ENCODE peak calls at places on chromosomes 13 and 19, in ten cellular contexts. E is tibial nerve, J is suprapubic skin, C is stomach, N is A549, T is transverse colon, I is HepG2, B is esophagus muscularis mucosa, A is upper lobe of left lung, L is GM12878. H is an unnamed sample.

GRCh38 chr13:88729605-88730004 is 1058.4 kb downstream of the SLITRK5 start:
- DNase-seq in L (no peak), N (no peak), J (no peak), C (no peak), T (no peak), B (no peak), A (no peak), I (no peak), E (no peak), H (no peak)

GRCh38 chr19:15430526-15431120 is 11.8 kb upstream of the AKAP8L start:
- DNase-seq in T (no peak), I (no peak), L (no peak), N (no peak), A (no peak), C (no peak), J (no peak), E (no peak), B (no peak), H (no peak)

GRCh38 chr19:46537136-46538097 is 41.8 kb upstream of the PNMA8B start:
- DNase-seq in E (peak; percentile 72), B (no peak), C (peak; percentile 65), T (peak; percentile 70), I (no peak), A (no peak), L (no peak), N (peak; percentile 59), J (no peak), H (peak; percentile 75)

GRCh38 chr19:3285647-3286176 is 61.3 kb downstream of the CELF5 start:
- DNase-seq in N (peak; percentile 58), A (peak; percentile 89), I (peak; percentile 59), E (no peak), C (no peak), T (no peak), L (no peak), J (no peak), B (no peak), H (no peak)

GRCh38 chr13:48635478-48635877 is 18.3 kb upstream of the CYSLTR2 start:
- DNase-seq in A (no peak), L (no peak), T (no peak), N (no peak), B (no peak), C (no peak), E (no peak), J (no peak), I (no peak), H (no peak)

GRCh38 chr13:87398047-87398446 is 273.1 kb upstream of the SLITRK5 start:
- DNase-seq in I (no peak), A (no peak), J (no peak), L (no peak), B (no peak), T (no peak), E (no peak), N (no peak), C (no peak), H (no peak)

GRCh38 chr13:93951153-93951552 is 528.3 kb downstream of the DCT start:
- DNase-seq in E (no peak), L (no peak), C (no peak), A (no peak), I (no peak), B (no peak), N (no peak), T (no peak), J (no peak), H (no peak)

GRCh38 chr19:55646889-55647731 is 902 bp upstream of the CCDC106 start:
- DNase-seq in T (no peak), N (no peak), I (no peak), C (no peak), B (no peak), L (no peak), E (no peak), J (no peak), A (no peak), H (no peak)

GRCh38 chr13:47917022-47917574 is 84.0 kb downstream of the SUCLA2 start:
- DNase-seq in C (no peak), B (no peak), I (no peak), A (no peak), E (no peak), J (no peak), L (no peak), N (no peak), T (no peak), H (no peak)

GRCh38 chr13:61110804-61111203 is 304.8 kb downstream of the PCDH20 start:
- DNase-seq in C (no peak), N (no peak), E (no peak), T (no peak), J (no peak), I (no peak), L (no peak), B (no peak), A (no peak), H (no peak)

GRCh38 chr19:46602392-46603194 is 1.5 kb downstream of the CALM3 start:
- DNase-seq in J (peak; percentile 63), C (no peak), B (no peak), T (no peak), L (no peak), N (no peak), I (no peak), E (no peak), A (no peak), H (peak; percentile 62)

GRCh38 chr13:79869326-79869725 is 388.4 kb downstream of the NDFIP2 start:
- DNase-seq in A (no peak), E (no peak), L (no peak), N (no peak), C (no peak), J (no peak), T (no peak), I (peak; percentile 54), B (no peak), H (no peak)

GRCh38 chr13:26558912-26559485 is 1.5 kb downstream of the WASF3 start:
- DNase-seq in L (no peak), T (no peak), N (no peak), A (no peak), C (no peak), E (no peak), I (peak; percentile 88), B (no peak), J (no peak), H (no peak)

GRCh38 chr13:99909836-99910619 is 61.5 kb downstream of the ZIC5 start:
- DNase-seq in N (no peak), J (no peak), T (no peak), E (no peak), A (no peak), I (no peak), B (no peak), L (no peak), C (peak; percentile 59), H (no peak)

GRCh38 chr19:57632987-57633831 is at the start of gene ZNF211:
- DNase-seq in C (peak; percentile 92), E (peak; percentile 86), T (peak; percentile 93), A (peak; percentile 89), N (peak; percentile 94), B (peak; percentile 98), I (peak; percentile 92), J (peak; percentile 92), L (peak; percentile 82), H (peak; percentile 96)
- TF ChIP-seq EP300 in C (no peak), E (peak; percentile 25), T (no peak), A (no peak), N (no peak), B (no peak), I (no peak), J (no peak), L (no peak), H (no peak)

DNA sequence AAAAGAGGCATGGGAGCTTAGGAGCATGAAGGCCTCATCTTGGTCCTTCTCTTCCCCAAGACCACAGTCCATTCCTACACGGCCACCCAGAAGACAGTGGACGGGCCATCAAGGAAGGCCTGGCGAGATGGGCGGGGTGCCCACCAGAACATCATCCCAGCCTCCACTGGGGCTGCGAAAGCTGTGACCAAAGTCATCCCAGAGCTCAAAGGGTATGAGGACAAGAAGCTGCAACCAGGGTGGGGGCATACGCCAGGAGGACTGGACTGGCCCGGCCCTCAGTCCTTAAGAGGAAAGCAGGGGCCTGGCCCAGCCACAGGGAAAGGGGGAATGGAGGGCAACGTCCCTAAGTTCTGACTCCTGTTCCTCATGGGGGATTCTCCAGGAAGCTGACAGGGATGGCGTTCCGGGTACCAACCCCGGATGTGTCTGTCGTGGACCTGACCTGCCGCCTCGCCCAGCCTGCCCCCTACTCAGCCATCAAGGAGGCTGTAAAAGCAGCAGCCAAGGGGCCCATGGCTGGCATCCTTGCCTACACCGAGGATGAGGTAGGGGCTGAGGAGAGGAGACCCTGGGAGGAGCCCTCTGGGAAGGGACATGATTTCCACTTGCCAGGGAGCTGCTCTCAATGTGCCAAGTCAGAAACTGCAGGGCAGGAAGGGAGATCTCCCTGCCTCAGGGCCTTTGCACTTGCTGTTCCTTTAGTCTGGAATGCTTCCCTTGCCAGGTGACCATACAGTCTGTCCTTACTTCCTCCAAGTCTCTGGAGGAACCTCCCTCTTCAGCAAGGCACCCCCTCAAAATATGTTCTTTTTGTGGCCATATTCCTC is 1.9 kb upstream of the TMEM147 start:
- DNase-seq in E (no peak), A (no peak), N (no peak), C (no peak), L (no peak), B (no peak), I (no peak), J (no peak), T (no peak), H (no peak)
- H3K27ac ChIP-seq in E (no peak overlapping the region), A (no peak overlapping the region), N (no peak overlapping the region), C (no peak overlapping the region), L (no peak overlapping the region), B (no peak overlapping the region), I (no peak overlapping the region), J (no peak overlapping the region), T (no peak overlapping the region), H (no peak overlapping the region)

GRCh38 chr13:75635101-75635620 is 969 bp upstream of the LMO7 start:
- DNase-seq in A (no peak), N (no peak), C (no peak), T (no peak), B (no peak), J (no peak), I (peak; percentile 24), E (peak; percentile 5), L (no peak), H (no peak)

GRCh38 chr13:75639426-75639825 is 3.3 kb downstream of the LMO7 start:
- DNase-seq in L (peak; percentile 54), A (no peak), J (no peak), N (no peak), T (no peak), B (no peak), C (no peak), E (no peak), I (no peak), H (no peak)

GRCh38 chr13:75635621-75636338 is at the start of gene LMO7:
- DNase-seq in J (peak; percentile 70), A (peak; percentile 93), I (peak; percentile 48), T (peak; percentile 61), N (peak; percentile 23), C (peak; percentile 53), E (peak; percentile 6), B (no peak), L (no peak), H (peak; percentile 70)

GRCh38 chr13:75637101-75637774 is 1.1 kb downstream of the LMO7 start:
- DNase-seq in B (no peak), L (no peak), J (no peak), I (no peak), E (no peak), N (no peak), T (no peak), C (no peak), A (no peak), H (no peak)

GRCh38 chr13:75636339-75637095 is 387 bp downstream of the LMO7 start:
- DNase-seq in J (no peak), N (no peak), A (peak; percentile 85), E (peak; percentile 6), I (peak; percentile 18), L (no peak), B (no peak), T (peak; percentile 25), C (no peak), H (no peak)
- TF ChIP-seq POLR2A in J (no peak), N (no peak), A (peak; percentile 16), E (peak; percentile 37), I (peak; percentile 68), L (peak; percentile 77), B (no peak), T (no peak), C (no peak), H (no peak)

GRCh38 chr13:40023608-40024577 is 368.4 kb downstream of the COG6 start:
- DNase-seq in T (no peak), J (no peak), N (no peak), C (no peak), E (no peak), B (no peak), A (no peak), L (no peak), I (no peak), H (no peak)
- TF ChIP-seq EP300 in T (no peak), J (no peak), N (no peak), C (no peak), E (no peak), B (no peak), A (no peak), L (no peak), I (no peak), H (no peak)

H was measured in sigmoid colon.